ENCODE peak calls at places on chromosomes 5 and 9, in seven cellular contexts. One of them, this sample, is unnamed.

GRCh38 chr5:96094904-96095303 is 133.3 kb upstream of the ELL2 start:
- DNase-seq in adrenal gland: peak; percentile 57
- DNase-seq in Peyer's patch: no peak
- DNase-seq in sigmoid colon: no peak
- DNase-seq in heart left ventricle: no peak
- DNase-seq in H1: no peak
- DNase-seq in A549: no peak
- DNase-seq in this sample: peak; percentile 44

GRCh38 chr9:104108315-104108714 is 14.2 kb downstream of the SMC2 start:
- DNase-seq in adrenal gland: no peak
- DNase-seq in H1: no peak
- DNase-seq in A549: no peak
- DNase-seq in Peyer's patch: no peak
- DNase-seq in sigmoid colon: no peak
- DNase-seq in heart left ventricle: no peak
- DNase-seq in this sample: no peak

GRCh38 chr9:137429974-137430722 is 7.0 kb downstream of the NOXA1 start:
- DNase-seq in H1: peak; percentile 80
- DNase-seq in A549: no peak
- DNase-seq in sigmoid colon: no peak
- DNase-seq in Peyer's patch: peak; percentile 52
- DNase-seq in adrenal gland: no peak
- DNase-seq in heart left ventricle: no peak
- DNase-seq in this sample: peak; percentile 42

GRCh38 chr5:176407456-176408244 is 8.7 kb downstream of the CLTB start:
- DNase-seq in adrenal gland: no peak
- DNase-seq in heart left ventricle: no peak
- DNase-seq in A549: no peak
- DNase-seq in Peyer's patch: no peak
- DNase-seq in sigmoid colon: no peak
- DNase-seq in H1: no peak
- DNase-seq in this sample: no peak

GRCh38 chr5:160616712-160617497 is 195.2 kb downstream of the PTTG1 start:
- DNase-seq in adrenal gland: no peak
- DNase-seq in A549: no peak
- DNase-seq in H1: no peak
- DNase-seq in Peyer's patch: no peak
- DNase-seq in sigmoid colon: no peak
- DNase-seq in heart left ventricle: no peak
- DNase-seq in this sample: no peak

GRCh38 chr9:114560956-114561355 is 26.6 kb upstream of the ATP6V1G1 start:
- DNase-seq in Peyer's patch: no peak
- DNase-seq in heart left ventricle: no peak
- DNase-seq in H1: no peak
- DNase-seq in adrenal gland: no peak
- DNase-seq in sigmoid colon: no peak
- DNase-seq in A549: no peak
- DNase-seq in this sample: no peak

GRCh38 chr9:92894711-92895362 is 17.0 kb upstream of the ZNF484 start:
- DNase-seq in adrenal gland: no peak
- DNase-seq in A549: no peak
- DNase-seq in Peyer's patch: no peak
- DNase-seq in H1: peak; percentile 24
- DNase-seq in sigmoid colon: no peak
- DNase-seq in heart left ventricle: no peak
- DNase-seq in this sample: no peak

GRCh38 chr5:13659391-13659790 is 285.1 kb downstream of the DNAH5 start:
- DNase-seq in A549: no peak
- DNase-seq in sigmoid colon: no peak
- DNase-seq in heart left ventricle: no peak
- DNase-seq in adrenal gland: no peak
- DNase-seq in H1: no peak
- DNase-seq in Peyer's patch: no peak
- DNase-seq in this sample: no peak

GRCh38 chr9:2785060-2785459 is 58.8 kb downstream of the PUM3 start:
- DNase-seq in adrenal gland: no peak
- DNase-seq in H1: no peak
- DNase-seq in Peyer's patch: no peak
- DNase-seq in A549: no peak
- DNase-seq in sigmoid colon: no peak
- DNase-seq in heart left ventricle: no peak
- DNase-seq in this sample: no peak

GRCh38 chr5:132365213-132365612 is 4.3 kb upstream of the SLC22A5 start:
- DNase-seq in Peyer's patch: no peak
- DNase-seq in heart left ventricle: no peak
- DNase-seq in sigmoid colon: no peak
- DNase-seq in H1: no peak
- DNase-seq in adrenal gland: no peak
- DNase-seq in A549: peak; percentile 95
- DNase-seq in this sample: no peak

GRCh38 chr9:94948567-94949235 is 222.2 kb downstream of the AOPEP start:
- DNase-seq in H1: no peak
- DNase-seq in sigmoid colon: no peak
- DNase-seq in A549: no peak
- DNase-seq in adrenal gland: no peak
- DNase-seq in heart left ventricle: no peak
- DNase-seq in Peyer's patch: no peak
- DNase-seq in this sample: no peak

GRCh38 chr9:87667164-87667738 is 58.7 kb upstream of the CTSL start:
- DNase-seq in Peyer's patch: no peak
- DNase-seq in heart left ventricle: no peak
- DNase-seq in adrenal gland: no peak
- DNase-seq in H1: peak; percentile 68
- DNase-seq in A549: peak; percentile 73
- DNase-seq in sigmoid colon: no peak
- DNase-seq in this sample: no peak

GRCh38 chr5:135393691-135394090 is 5.3 kb downstream of the MACROH2A1 start:
- DNase-seq in Peyer's patch: no peak
- DNase-seq in heart left ventricle: no peak
- DNase-seq in H1: no peak
- DNase-seq in A549: no peak
- DNase-seq in sigmoid colon: no peak
- DNase-seq in adrenal gland: no peak
- DNase-seq in this sample: no peak

GRCh38 chr5:140267201-140267540 is 35.7 kb downstream of the PFDN1 start:
- DNase-seq in Peyer's patch: no peak
- DNase-seq in sigmoid colon: no peak
- DNase-seq in H1: no peak
- DNase-seq in heart left ventricle: no peak
- DNase-seq in A549: no peak
- DNase-seq in adrenal gland: no peak
- DNase-seq in this sample: no peak

GRCh38 chr5:146048994-146049703 is 56.2 kb downstream of the PLAC8L1 start:
- DNase-seq in adrenal gland: peak; percentile 57
- DNase-seq in heart left ventricle: peak; percentile 32
- DNase-seq in A549: peak; percentile 76
- DNase-seq in H1: peak; percentile 76
- DNase-seq in sigmoid colon: no peak
- DNase-seq in Peyer's patch: no peak
- DNase-seq in this sample: peak; percentile 56

GRCh38 chr5:131262953-131263541 is 806 bp upstream of the CDC42SE2 start:
- DNase-seq in Peyer's patch: no peak
- DNase-seq in adrenal gland: no peak
- DNase-seq in H1: no peak
- DNase-seq in A549: no peak
- DNase-seq in heart left ventricle: no peak
- DNase-seq in sigmoid colon: no peak
- DNase-seq in this sample: no peak

GRCh38 chr5:98474802-98475201 is 298.7 kb upstream of the RGMB start:
- DNase-seq in A549: no peak
- DNase-seq in adrenal gland: no peak
- DNase-seq in H1: no peak
- DNase-seq in heart left ventricle: no peak
- DNase-seq in Peyer's patch: no peak
- DNase-seq in sigmoid colon: no peak
- DNase-seq in this sample: no peak

DNA sequence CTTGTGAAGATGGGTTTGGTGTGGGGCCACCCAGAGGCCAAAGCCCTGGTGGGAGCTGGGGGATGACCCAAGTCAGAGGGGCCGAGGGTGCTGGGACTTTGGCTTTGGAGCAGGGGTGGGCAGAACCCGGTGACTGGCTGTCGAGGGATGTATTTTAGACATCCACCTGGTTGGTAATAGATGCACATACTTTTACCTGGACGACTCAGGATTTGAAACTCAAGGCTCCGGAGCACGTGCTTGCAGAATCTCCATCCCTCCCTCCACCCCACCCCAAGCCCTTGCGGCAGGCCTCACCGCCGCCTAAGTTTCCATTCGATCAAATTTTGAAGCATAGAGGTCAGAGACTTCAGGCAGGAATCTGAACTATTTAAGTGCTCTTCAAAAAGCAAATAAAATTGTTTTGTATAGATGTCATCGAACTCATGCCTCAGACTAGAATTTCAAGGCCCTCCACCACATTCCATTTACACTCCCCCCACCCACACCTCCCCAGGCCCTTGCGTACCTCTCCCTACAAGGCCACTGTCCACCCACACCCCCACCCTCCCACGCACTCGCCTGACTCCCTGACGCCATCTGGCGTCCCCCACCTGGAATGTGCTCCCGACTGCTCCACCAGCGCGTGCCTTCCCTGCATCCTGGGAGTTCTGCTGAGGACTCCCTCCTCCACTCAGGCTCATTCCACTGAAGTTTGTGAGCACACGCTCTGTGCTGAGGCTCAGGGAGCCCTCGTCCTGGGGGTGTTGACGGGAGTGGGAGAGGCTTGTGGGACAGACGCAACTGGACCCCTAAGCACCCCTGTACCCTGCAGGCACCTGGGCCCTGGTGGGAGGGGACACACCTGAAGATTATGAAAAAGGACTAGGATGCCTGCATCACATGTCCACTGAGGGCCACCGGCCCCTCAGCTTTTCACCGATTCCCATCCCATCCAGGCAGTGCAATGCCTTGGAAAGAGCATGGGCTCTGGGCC is 56.4 kb upstream of the RPL26L1 start:
- DNase-seq in H1: peak; percentile 62
- DNase-seq in heart left ventricle: peak; percentile 83
- DNase-seq in A549: peak; percentile 99
- DNase-seq in sigmoid colon: peak; percentile 97
- DNase-seq in adrenal gland: peak; percentile 95
- DNase-seq in Peyer's patch: peak; percentile 39
- DNase-seq in this sample: peak; percentile 81
- TF ChIP-seq POLR2A in H1: no peak
- TF ChIP-seq POLR2A in heart left ventricle: no peak
- TF ChIP-seq POLR2A in A549: no peak
- TF ChIP-seq POLR2A in sigmoid colon: no peak
- TF ChIP-seq POLR2A in adrenal gland: peak; percentile 13
- TF ChIP-seq POLR2A in Peyer's patch: no peak
- TF ChIP-seq POLR2A in this sample: peak; percentile 40

DNA sequence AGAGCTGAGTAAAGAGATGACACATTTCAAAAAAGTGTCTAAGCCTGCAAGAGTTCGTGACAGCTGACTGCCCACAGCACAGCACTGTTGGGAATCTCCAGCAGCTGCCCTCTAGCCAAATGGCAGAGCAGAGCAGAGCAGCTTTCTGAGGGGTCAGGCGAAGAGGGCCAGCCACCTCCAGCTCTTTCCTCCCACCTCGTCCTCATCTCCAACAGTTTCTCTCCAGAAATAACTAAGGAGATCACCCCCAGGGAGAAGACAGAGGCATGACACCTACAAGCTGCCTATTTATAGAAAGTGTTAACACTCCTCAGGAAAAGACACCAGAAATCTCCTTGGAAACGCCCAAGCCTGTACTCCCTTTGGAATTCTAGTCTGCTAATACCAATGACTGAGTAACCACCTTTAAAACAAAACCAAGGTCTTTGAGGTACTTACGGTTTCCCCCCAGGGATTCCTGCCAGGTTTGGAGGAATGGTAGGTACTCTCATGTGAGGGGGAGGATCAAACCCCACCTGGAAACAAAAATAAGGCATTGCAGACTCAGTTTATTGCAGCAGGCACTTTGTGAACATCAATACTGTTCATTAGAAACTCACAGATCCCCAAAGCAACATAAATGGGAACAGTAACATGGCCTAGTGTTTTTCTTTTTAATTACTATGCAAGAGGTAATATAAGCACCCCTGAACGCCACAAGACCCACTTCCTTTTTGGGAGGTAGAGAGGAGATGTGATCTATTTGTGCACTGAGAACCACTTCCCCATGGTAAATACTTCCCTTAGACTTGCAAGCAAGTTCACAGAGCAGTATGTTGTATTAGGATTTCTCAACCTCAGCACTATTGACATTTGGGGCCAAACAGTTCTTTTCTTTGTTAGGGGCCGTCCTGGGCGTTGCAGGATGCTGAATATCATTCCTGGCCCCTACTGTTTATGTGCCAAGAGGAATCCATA is 79.3 kb downstream of the TLE1 start:
- DNase-seq in A549: no peak
- DNase-seq in adrenal gland: no peak
- DNase-seq in Peyer's patch: no peak
- DNase-seq in heart left ventricle: no peak
- DNase-seq in sigmoid colon: no peak
- DNase-seq in H1: no peak
- DNase-seq in this sample: no peak
- TF ChIP-seq CTCF in A549: no peak
- TF ChIP-seq CTCF in adrenal gland: no peak
- TF ChIP-seq CTCF in Peyer's patch: no peak
- TF ChIP-seq CTCF in heart left ventricle: no peak
- TF ChIP-seq CTCF in sigmoid colon: no peak
- TF ChIP-seq CTCF in H1: no peak
- TF ChIP-seq CTCF in this sample: no peak

GRCh38 chr9:16205455-16205854 is 652.6 kb downstream of the CCDC171 start:
- DNase-seq in Peyer's patch: no peak
- DNase-seq in adrenal gland: no peak
- DNase-seq in H1: no peak
- DNase-seq in heart left ventricle: no peak
- DNase-seq in A549: no peak
- DNase-seq in sigmoid colon: no peak
- DNase-seq in this sample: no peak

GRCh38 chr9:16206560-16206959 is 653.7 kb downstream of the CCDC171 start:
- DNase-seq in heart left ventricle: no peak
- DNase-seq in A549: no peak
- DNase-seq in H1: no peak
- DNase-seq in sigmoid colon: no peak
- DNase-seq in Peyer's patch: no peak
- DNase-seq in adrenal gland: no peak
- DNase-seq in this sample: no peak

GRCh38 chr9:16202913-16203734 is 650.3 kb downstream of the CCDC171 start:
- DNase-seq in Peyer's patch: no peak
- DNase-seq in adrenal gland: no peak
- DNase-seq in A549: peak; percentile 90
- DNase-seq in H1: no peak
- DNase-seq in sigmoid colon: no peak
- DNase-seq in heart left ventricle: no peak
- DNase-seq in this sample: no peak

GRCh38 chr9:16203735-16204573 is 651.1 kb downstream of the CCDC171 start:
- DNase-seq in heart left ventricle: no peak
- DNase-seq in sigmoid colon: no peak
- DNase-seq in H1: no peak
- DNase-seq in A549: no peak
- DNase-seq in adrenal gland: no peak
- DNase-seq in Peyer's patch: no peak
- DNase-seq in this sample: no peak

GRCh38 chr9:16202221-16202620 is 649.4 kb downstream of the CCDC171 start:
- DNase-seq in sigmoid colon: no peak
- DNase-seq in heart left ventricle: no peak
- DNase-seq in A549: no peak
- DNase-seq in H1: no peak
- DNase-seq in adrenal gland: no peak
- DNase-seq in Peyer's patch: no peak
- DNase-seq in this sample: no peak
- H3K27ac ChIP-seq in sigmoid colon: no peak overlapping the region
- H3K27ac ChIP-seq in heart left ventricle: no peak overlapping the region
- H3K27ac ChIP-seq in A549: peak overlapping the region; percentile 88
- H3K27ac ChIP-seq in H1: no peak overlapping the region
- H3K27ac ChIP-seq in adrenal gland: no peak overlapping the region
- H3K27ac ChIP-seq in Peyer's patch: no peak overlapping the region
- H3K27ac ChIP-seq in this sample: no peak overlapping the region

GRCh38 chr9:113150670-113151591 is at the start of gene SLC31A2:
- DNase-seq in adrenal gland: peak; percentile 92
- DNase-seq in sigmoid colon: peak; percentile 94
- DNase-seq in A549: peak; percentile 88
- DNase-seq in H1: peak; percentile 91
- DNase-seq in heart left ventricle: peak; percentile 90
- DNase-seq in Peyer's patch: peak; percentile 89
- DNase-seq in this sample: peak; percentile 93
- TF ChIP-seq POLR2A in adrenal gland: peak; percentile 83
- TF ChIP-seq POLR2A in sigmoid colon: peak; percentile 25
- TF ChIP-seq POLR2A in A549: peak; percentile 41
- TF ChIP-seq POLR2A in H1: no peak
- TF ChIP-seq POLR2A in heart left ventricle: peak; percentile 14
- TF ChIP-seq POLR2A in Peyer's patch: peak; percentile 81
- TF ChIP-seq POLR2A in this sample: peak; percentile 83

This sample was measured in body of pancreas.